ENCODE peak calls at places on chromosomes 11 and 22, in seven cellular contexts. X is anterior cingulate cortex; Y is activated T-helper 1 cell treated with anti-CD3 and anti-CD28 coated beads, Interleukin-2, amount 50 U/mL, for 16 hours; E is AG10803; D is stimulated activated CD8-positive, alpha-beta memory T cell treated with anti-CD3 and anti-CD28 coated beads, Interleukin-7, amount 100 ng/mL, for 1 hour; G is stimulated activated CD4-positive, alpha-beta T cell treated with anti-CD3 and anti-CD28 coated beads, Interleukin-2, amount 100 ng/mL, for 48 hours; M is HFF-Myc. I is an unnamed sample.

GRCh38 chr22:49853981-49854791 is 542 bp downstream of the ZBED4 start:
- DNase-seq in X (peak), Y (no peak), E (peak), D (no peak), G (no peak), M (no peak), I (no peak)

GRCh38 chr11:35632301-35632700 is 14.0 kb downstream of the FJX1 start:
- DNase-seq in X (no peak), Y (no peak), E (peak), D (no peak), G (no peak), M (no peak), I (no peak)

GRCh38 chr11:39149214-39149613 is 2310.2 kb downstream of the LRRC4C start:
- DNase-seq in X (no peak), Y (no peak), E (no peak), D (no peak), G (no peak), M (no peak), I (no peak)

GRCh38 chr11:69645801-69646492 is 5.0 kb downstream of the CCND1 start:
- DNase-seq in X (no peak), Y (no peak), E (no peak), D (no peak), G (no peak), M (no peak), I (no peak)

GRCh38 chr22:27475548-27475897 is 326.0 kb downstream of the MN1 start:
- DNase-seq in X (no peak), Y (no peak), E (no peak), D (no peak), G (no peak), M (no peak), I (no peak)

GRCh38 chr11:135022430-135022829 is 610.4 kb upstream of the B3GAT1 start:
- DNase-seq in X (no peak), Y (no peak), E (no peak), D (no peak), G (no peak), M (no peak), I (no peak)

GRCh38 chr11:17376493-17376892 is 12.0 kb downstream of the KCNJ11 start:
- DNase-seq in X (no peak), Y (no peak), E (no peak), D (no peak), G (no peak), M (no peak), I (no peak)

GRCh38 chr11:119691020-119691666 is 37.9 kb downstream of the NECTIN1 start:
- DNase-seq in X (no peak), Y (no peak), E (no peak), D (no peak), G (no peak), M (no peak), I (no peak)

GRCh38 chr11:78424334-78425270 is 7.0 kb upstream of the GAB2 start:
- DNase-seq in X (no peak), Y (no peak), E (peak), D (no peak), G (no peak), M (no peak), I (no peak)

GRCh38 chr11:110908401-110909106 is 196.3 kb upstream of the ARHGAP20 start:
- DNase-seq in X (no peak), Y (no peak), E (peak), D (no peak), G (no peak), M (no peak), I (peak)

GRCh38 chr11:68179847-68180246 is 33.2 kb downstream of the KMT5B start:
- DNase-seq in X (no peak), Y (no peak), E (no peak), D (no peak), G (no peak), M (no peak), I (no peak)

GRCh38 chr11:128903248-128904041 is 12.3 kb downstream of the KCNJ5 start:
- DNase-seq in X (peak), Y (no peak), E (no peak), D (no peak), G (no peak), M (no peak), I (no peak)

GRCh38 chr11:34427171-34427805 is 11.4 kb upstream of the CAT start:
- DNase-seq in X (no peak), Y (no peak), E (peak), D (no peak), G (no peak), M (peak), I (peak)

GRCh38 chr11:68273056-68273738 is 1.4 kb upstream of the C11orf24 start:
- DNase-seq in X (no peak), Y (no peak), E (no peak), D (no peak), G (no peak), M (no peak), I (no peak)

GRCh38 chr11:45320366-45320765 is 34.2 kb upstream of the SYT13 start:
- DNase-seq in X (no peak), Y (no peak), E (no peak), D (no peak), G (no peak), M (no peak), I (no peak)

GRCh38 chr11:71252434-71252781 is at the start of gene SHANK2:
- DNase-seq in X (no peak), Y (no peak), E (no peak), D (no peak), G (no peak), M (no peak), I (no peak)

GRCh38 chr11:127470485-127470884 is 469.9 kb upstream of the KIRREL3 start:
- DNase-seq in X (no peak), Y (no peak), E (no peak), D (no peak), G (no peak), M (no peak), I (no peak)

GRCh38 chr11:123085497-123085896 is 23.6 kb upstream of the HSPA8 start:
- DNase-seq in X (no peak), Y (no peak), E (no peak), D (no peak), G (no peak), M (no peak), I (no peak)

GRCh38 chr22:42270178-42270511 is 308 bp downstream of the TCF20 start:
- DNase-seq in X (no peak), Y (no peak), E (no peak), D (no peak), G (no peak), M (no peak), I (no peak)

GRCh38 chr22:22327723-22328122 is 83.1 kb downstream of the VPREB1 start:
- DNase-seq in X (no peak), Y (no peak), E (no peak), D (no peak), G (no peak), M (no peak), I (no peak)

GRCh38 chr22:39364646-39365405 is 15.0 kb downstream of the SYNGR1 start:
- DNase-seq in X (no peak), Y (no peak), E (peak), D (no peak), G (no peak), M (no peak), I (no peak)

GRCh38 chr11:58030653-58031052 is at the start of gene OR6Q1:
- DNase-seq in X (no peak), Y (no peak), E (no peak), D (no peak), G (no peak), M (no peak), I (no peak)

GRCh38 chr11:1516273-1517067 is 29.9 kb upstream of the MOB2 start:
- DNase-seq in X (no peak), Y (no peak), E (peak), D (no peak), G (no peak), M (peak), I (peak)

GRCh38 chr11:65185869-65186341 is 4.2 kb downstream of the CAPN1 start:
- DNase-seq in X (no peak), Y (no peak), E (no peak), D (no peak), G (no peak), M (no peak), I (no peak)

GRCh38 chr22:41181349-41182241 is 23.5 kb upstream of the L3MBTL2 start:
- DNase-seq in X (no peak), Y (no peak), E (peak), D (no peak), G (no peak), M (no peak), I (peak)

GRCh38 chr11:68090706-68091105 is 30.5 kb downstream of the CHKA start:
- DNase-seq in X (peak), Y (no peak), E (no peak), D (no peak), G (no peak), M (no peak), I (no peak)

GRCh38 chr22:46031965-46032851 is 55.2 kb upstream of the WNT7B start:
- DNase-seq in X (no peak), Y (no peak), E (no peak), D (no peak), G (no peak), M (no peak), I (no peak)

GRCh38 chr22:36021649-36022048 is 7.0 kb downstream of the RBFOX2 start:
- DNase-seq in X (no peak), Y (no peak), E (no peak), D (no peak), G (no peak), M (no peak), I (no peak)

GRCh38 chr11:112281776-112282175 is 21.1 kb upstream of the PLET1 start:
- DNase-seq in X (no peak), Y (no peak), E (no peak), D (no peak), G (no peak), M (no peak), I (no peak)

GRCh38 chr11:47204633-47204989 is 10.2 kb upstream of the DDB2 start:
- DNase-seq in X (no peak), Y (no peak), E (peak), D (no peak), G (no peak), M (no peak), I (no peak)

GRCh38 chr11:62545437-62546243 is 966 bp downstream of the AHNAK start:
- DNase-seq in X (peak), Y (no peak), E (peak), D (no peak), G (no peak), M (peak), I (peak)

GRCh38 chr22:46963672-46964545 is 201.5 kb downstream of the TBC1D22A start:
- DNase-seq in X (no peak), Y (no peak), E (no peak), D (no peak), G (no peak), M (no peak), I (no peak)

I was measured in BJ.